ENCODE peak calls at places on chromosomes 12 and 14, in ten cellular contexts. J is psoas muscle, Q is endothelial cell of umbilical vein, B is prostate gland, H is adrenal gland, D is A549, W is AG10803, X is PC-9, G is endodermal cell, A is cardiac fibroblast. F is an unnamed sample.

GRCh38 chr12:124454735-124455134 is 112.7 kb downstream of the NCOR2 start:
- DNase-seq in J (no peak), Q (no peak), B (no peak), H (no peak), D (no peak), W (peak; percentile 94), X (no peak), G (no peak), A (peak; percentile 81), F (peak; percentile 21)

GRCh38 chr12:80509781-80510556 is 65.9 kb downstream of the PTPRQ start:
- DNase-seq in J (no peak), Q (no peak), B (no peak), H (no peak), D (no peak), W (peak; percentile 74), X (no peak), G (no peak), A (peak; percentile 90), F (no peak)

GRCh38 chr14:93033039-93033982 is 82.4 kb downstream of the ITPK1 start:
- DNase-seq in J (no peak), Q (no peak), B (no peak), H (no peak), D (no peak), W (no peak), X (no peak), G (peak; percentile 67), A (no peak), F (no peak)

GRCh38 chr14:90298230-90298629 is 33.5 kb downstream of the NRDE2 start:
- DNase-seq in J (no peak), Q (no peak), B (no peak), H (no peak), D (no peak), W (no peak), X (no peak), G (no peak), A (no peak), F (no peak)

GRCh38 chr12:120007272-120007671 is 18.2 kb downstream of the BICDL1 start:
- DNase-seq in J (no peak), Q (no peak), B (no peak), H (no peak), D (no peak), W (no peak), X (no peak), G (no peak), A (no peak), F (no peak)

GRCh38 chr12:100793182-100793581 is 1.4 kb upstream of the ANO4 start:
- DNase-seq in J (no peak), Q (no peak), B (no peak), H (no peak), D (no peak), W (peak; percentile 56), X (no peak), G (no peak), A (peak; percentile 30), F (no peak)

GRCh38 chr14:22448035-22448904 is 140.8 kb downstream of the DAD1 start:
- DNase-seq in J (no peak), Q (no peak), B (no peak), H (no peak), D (no peak), W (no peak), X (no peak), G (peak; percentile 76), A (no peak), F (no peak)

GRCh38 chr12:49537709-49538601 is 875 bp upstream of the KCNH3 start:
- DNase-seq in J (no peak), Q (no peak), B (no peak), H (no peak), D (no peak), W (no peak), X (no peak), G (peak; percentile 89), A (no peak), F (peak; percentile 53)

GRCh38 chr12:56529656-56530055 is 8.0 kb downstream of the RBMS2 start:
- DNase-seq in J (no peak), Q (no peak), B (no peak), H (no peak), D (no peak), W (peak; percentile 34), X (no peak), G (no peak), A (peak; percentile 58), F (peak; percentile 23)

GRCh38 chr12:103833095-103833777 is 7.8 kb downstream of the NT5DC3 start:
- DNase-seq in J (no peak), Q (no peak), B (no peak), H (no peak), D (no peak), W (peak; percentile 72), X (no peak), G (no peak), A (peak; percentile 18), F (peak; percentile 58)

GRCh38 chr12:111462134-111462821 is 56.6 kb downstream of the SH2B3 start:
- DNase-seq in J (no peak), Q (no peak), B (no peak), H (no peak), D (no peak), W (peak; percentile 92), X (no peak), G (no peak), A (peak; percentile 53), F (no peak)

GRCh38 chr12:64320611-64321010 is 69.9 kb downstream of the C12orf56 start:
- DNase-seq in J (no peak), Q (no peak), B (no peak), H (no peak), D (no peak), W (no peak), X (no peak), G (no peak), A (no peak), F (no peak)

GRCh38 chr12:6570264-6570887 is 2.3 kb upstream of the NOP2 start:
- DNase-seq in J (no peak), Q (peak; percentile 39), B (no peak), H (peak; percentile 57), D (peak; percentile 72), W (peak; percentile 30), X (peak; percentile 62), G (peak; percentile 95), A (peak; percentile 26), F (no peak)

GRCh38 chr12:79725987-79726386 is 35.2 kb upstream of the PAWR start:
- DNase-seq in J (no peak), Q (no peak), B (no peak), H (no peak), D (no peak), W (peak; percentile 72), X (no peak), G (no peak), A (peak; percentile 85), F (no peak)

DNA sequence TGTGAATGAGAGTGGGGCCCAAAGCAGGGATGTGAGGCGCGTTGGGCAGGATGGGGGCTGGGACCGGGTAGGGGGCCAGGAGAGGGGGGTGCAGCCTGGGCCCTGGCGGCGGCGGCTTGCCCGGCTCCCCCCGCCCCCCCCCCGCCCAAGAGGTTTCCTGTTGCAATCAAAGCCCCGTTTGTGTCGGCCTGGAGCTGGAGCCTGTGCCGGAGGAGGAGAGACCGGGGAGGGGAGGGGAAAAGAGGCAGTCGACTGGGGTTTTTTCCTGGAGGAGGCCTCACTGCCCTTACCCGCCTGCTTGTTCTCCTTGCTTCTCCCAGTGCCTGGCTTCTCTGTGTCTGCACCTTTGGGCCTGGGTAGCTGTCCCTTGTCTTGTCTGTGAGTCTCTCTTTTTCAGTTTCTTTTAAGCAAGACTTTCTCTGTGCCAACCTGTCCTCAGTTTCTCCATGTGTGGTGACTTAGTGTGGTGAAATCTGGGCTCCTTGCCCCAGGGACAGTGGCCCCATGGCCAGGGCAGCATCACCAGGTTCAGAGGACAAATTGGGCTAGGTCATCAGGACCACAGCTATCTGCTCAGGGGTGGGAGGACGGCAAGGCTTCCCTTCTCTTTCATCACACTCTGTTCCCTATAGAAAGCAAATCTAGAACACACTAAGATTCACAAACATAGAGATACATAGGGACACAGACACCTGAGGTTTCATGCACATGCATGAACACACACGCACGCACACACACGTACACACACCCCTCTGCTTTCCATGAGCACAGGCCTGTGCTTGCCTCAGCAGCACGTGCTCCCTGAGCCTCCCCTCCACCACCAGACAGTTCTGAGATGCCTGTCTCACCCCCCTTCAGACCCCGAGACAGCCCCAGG is 8.4 kb downstream of the RARG start:
- DNase-seq in J (no peak), Q (peak; percentile 46), B (no peak), H (no peak), D (no peak), W (peak; percentile 73), X (no peak), G (peak; percentile 84), A (peak; percentile 22), F (no peak)
- H3K4me3 ChIP-seq in J (no peak overlapping the region), Q (no peak overlapping the region), B (no peak overlapping the region), H (no peak overlapping the region), D (no peak overlapping the region), W (peak overlapping the region; percentile 29), X (no peak overlapping the region), G (no peak overlapping the region), A (no peak overlapping the region), F (no peak overlapping the region)

GRCh38 chr12:67993143-67993542 is 3.9 kb downstream of the IFNG-AS1 start:
- DNase-seq in J (no peak), Q (no peak), B (no peak), H (no peak), D (no peak), W (no peak), X (no peak), G (no peak), A (no peak), F (no peak)
- H3K4me3 ChIP-seq in J (no peak overlapping the region), Q (no peak overlapping the region), B (no peak overlapping the region), H (no peak overlapping the region), D (no peak overlapping the region), W (no peak overlapping the region), X (no peak overlapping the region), G (no peak overlapping the region), A (no peak overlapping the region), F (no peak overlapping the region)

DNA sequence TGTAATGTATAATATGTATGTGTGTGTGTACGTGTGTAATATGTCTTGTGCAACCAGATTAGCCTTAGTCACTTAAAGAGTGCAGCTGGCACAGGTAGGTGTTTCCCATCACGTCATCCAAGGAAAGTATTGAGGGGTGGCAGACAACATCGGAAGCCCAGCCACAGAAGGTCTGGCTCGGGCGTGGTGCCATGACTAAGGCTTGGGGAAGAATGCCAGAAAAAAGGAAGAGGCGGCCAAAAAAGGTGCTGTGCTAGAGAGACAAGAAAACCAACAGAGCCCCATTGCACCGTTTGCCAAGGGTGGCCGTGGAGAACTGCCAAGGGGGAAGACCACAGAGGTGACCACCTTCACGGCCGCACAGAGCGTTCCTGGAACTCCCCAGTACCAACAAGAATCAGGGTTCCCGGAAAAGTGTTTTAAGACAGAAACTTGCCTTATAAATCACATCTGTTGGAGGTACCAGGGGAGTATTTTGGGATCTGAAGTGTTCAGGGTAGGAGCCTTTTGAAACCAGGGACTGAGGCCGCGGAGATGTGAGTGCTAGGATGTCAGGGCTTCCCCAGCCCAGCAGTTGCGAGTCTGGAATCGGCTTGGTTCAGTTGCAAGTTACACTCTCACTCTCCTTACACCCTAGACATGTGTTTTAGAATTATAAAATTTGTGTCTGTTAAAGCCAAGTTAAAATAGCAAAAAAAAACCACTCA is 131.2 kb upstream of the DYRK2 start:
- DNase-seq in J (peak; percentile 51), Q (no peak), B (peak; percentile 42), H (peak; percentile 47), D (peak; percentile 38), W (peak; percentile 22), X (peak; percentile 77), G (no peak), A (peak; percentile 51), F (peak; percentile 27)
- H3K4me3 ChIP-seq in J (no peak overlapping the region), Q (no peak overlapping the region), B (no peak overlapping the region), H (no peak overlapping the region), D (no peak overlapping the region), W (no peak overlapping the region), X (no peak overlapping the region), G (no peak overlapping the region), A (no peak overlapping the region), F (no peak overlapping the region)

DNA sequence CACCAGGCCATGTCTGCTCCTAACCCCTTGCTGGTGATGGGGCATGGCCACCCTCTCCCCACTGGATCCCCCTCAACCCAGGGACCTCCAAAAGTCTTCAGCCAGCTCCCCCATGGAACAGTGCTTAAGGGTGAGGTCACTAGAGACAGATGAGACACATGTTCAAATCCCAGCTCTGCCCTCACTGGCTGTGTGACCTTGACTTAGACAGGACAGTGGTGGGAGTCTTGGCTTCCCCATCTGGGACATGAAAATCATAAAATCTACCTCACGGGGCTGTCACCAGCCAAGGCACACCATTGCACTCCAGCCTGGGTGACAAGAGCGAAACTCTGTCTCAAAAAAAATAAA is 10.9 kb downstream of the RHOF start:
- DNase-seq in J (no peak), Q (no peak), B (no peak), H (no peak), D (no peak), W (no peak), X (no peak), G (no peak), A (no peak), F (no peak)
- H3K4me3 ChIP-seq in J (no peak overlapping the region), Q (no peak overlapping the region), B (no peak overlapping the region), H (no peak overlapping the region), D (no peak overlapping the region), W (no peak overlapping the region), X (no peak overlapping the region), G (no peak overlapping the region), A (no peak overlapping the region), F (no peak overlapping the region)

F was measured in cardiac muscle cell.